ENCODE peak calls at places on chromosomes 7 and 10, in ten cellular contexts. X, U, D, B, V, Y, F, J, R and K are unnamed samples.
A peak's percentile ranks its signal among the peaks of the same experiment; 100 is the strongest.

GRCh38 chr7:44277851-44278250 is 47.5 kb downstream of the CAMK2B start:
- DNase-seq in X (no peak), U (no peak), D (no peak), B (peak; percentile 1), V (peak; percentile 16), Y (no peak), F (peak; percentile 49), J (peak; percentile 72), R (no peak), K (peak; percentile 57)

GRCh38 chr10:120019568-120019967 is 127.0 kb downstream of the SEC23IP start:
- DNase-seq in X (no peak), U (no peak), D (no peak), B (no peak), V (no peak), Y (no peak), F (no peak), J (no peak), R (no peak), K (no peak)

GRCh38 chr7:154748387-154748786 is 254.5 kb downstream of the PAXIP1 start:
- DNase-seq in X (no peak), U (no peak), D (no peak), B (no peak), V (no peak), Y (no peak), F (no peak), J (peak; percentile 91), R (no peak), K (no peak)

GRCh38 chr10:18421726-18422293 is 229.6 kb downstream of the NSUN6 start:
- DNase-seq in X (no peak), U (no peak), D (no peak), B (no peak), V (no peak), Y (no peak), F (no peak), J (no peak), R (no peak), K (no peak)

GRCh38 chr10:74910604-74911355 is 84.4 kb downstream of the KAT6B start:
- DNase-seq in X (no peak), U (no peak), D (no peak), B (no peak), V (no peak), Y (no peak), F (no peak), J (no peak), R (no peak), K (no peak)

GRCh38 chr7:32941996-32942782 is 15.1 kb upstream of the FKBP9 start:
- DNase-seq in X (no peak), U (peak; percentile 83), D (peak; percentile 49), B (peak; percentile 69), V (peak; percentile 74), Y (no peak), F (peak; percentile 83), J (peak; percentile 88), R (peak; percentile 18), K (peak; percentile 84)

GRCh38 chr10:29150010-29150409 is 138.9 kb upstream of the LYZL1 start:
- DNase-seq in X (no peak), U (no peak), D (peak; percentile 68), B (no peak), V (peak; percentile 32), Y (no peak), F (no peak), J (peak; percentile 36), R (no peak), K (no peak)

GRCh38 chr10:76453997-76454396 is 1022.6 kb downstream of the LRMDA start:
- DNase-seq in X (no peak), U (no peak), D (no peak), B (no peak), V (no peak), Y (no peak), F (no peak), J (no peak), R (no peak), K (no peak)

GRCh38 chr7:29106128-29106988 is 40.0 kb downstream of the CPVL start:
- DNase-seq in X (no peak), U (peak; percentile 46), D (peak; percentile 33), B (no peak), V (no peak), Y (no peak), F (no peak), J (peak; percentile 43), R (peak; percentile 56), K (no peak)

GRCh38 chr7:29112721-29113120 is 33.6 kb downstream of the CPVL start:
- DNase-seq in X (no peak), U (no peak), D (no peak), B (no peak), V (no peak), Y (no peak), F (no peak), J (no peak), R (no peak), K (no peak)

GRCh38 chr7:29107056-29107455 is 39.3 kb downstream of the CPVL start:
- DNase-seq in X (no peak), U (no peak), D (no peak), B (no peak), V (no peak), Y (no peak), F (no peak), J (no peak), R (no peak), K (no peak)

GRCh38 chr7:29109356-29109755 is 37.0 kb downstream of the CPVL start:
- DNase-seq in X (no peak), U (peak; percentile 3), D (no peak), B (no peak), V (no peak), Y (no peak), F (no peak), J (no peak), R (no peak), K (no peak)

DNA sequence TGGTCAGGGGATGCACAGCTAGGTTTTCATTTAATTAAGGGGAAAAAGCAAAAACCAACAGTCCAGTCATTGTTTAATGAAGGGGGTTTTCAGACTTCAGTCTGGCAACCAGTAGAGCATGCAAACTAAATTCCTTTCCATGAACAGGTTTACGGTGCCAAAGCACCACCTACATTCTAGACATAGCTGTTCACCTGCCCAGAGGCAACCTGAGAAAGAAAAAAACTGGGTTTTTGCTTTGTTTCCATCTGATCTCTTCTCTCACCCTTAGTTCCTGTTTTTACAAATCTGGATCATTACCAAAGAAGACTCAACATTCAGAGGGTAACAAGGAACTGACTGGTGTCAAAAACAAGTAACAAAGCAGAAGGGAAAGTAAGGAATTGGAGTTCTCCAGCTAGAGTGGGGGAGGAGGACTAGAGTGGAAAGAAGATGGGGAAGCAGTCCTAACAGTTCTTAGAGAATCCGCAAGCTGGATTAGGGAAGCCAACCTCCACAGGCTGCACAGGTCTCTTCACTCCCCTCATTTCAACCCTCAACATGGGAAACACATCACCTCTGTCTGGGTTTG is 36.4 kb downstream of the CPVL start:
- DNase-seq in X (no peak), U (no peak), D (no peak), B (no peak), V (no peak), Y (no peak), F (no peak), J (no peak), R (no peak), K (no peak)
- TF ChIP-seq EP300 in X (no peak), U (no peak), D (no peak), B (no peak), V (no peak), Y (no peak), F (no peak), J (no peak), R (no peak), K (no peak)

GRCh38 chr10:124124769-124125161 is 31.4 kb upstream of the CHST15 start:
- DNase-seq in X (no peak), U (no peak), D (no peak), B (no peak), V (no peak), Y (no peak), F (no peak), J (no peak), R (no peak), K (no peak)

GRCh38 chr10:124126139-124126538 is 32.7 kb upstream of the CHST15 start:
- DNase-seq in X (no peak), U (no peak), D (no peak), B (no peak), V (no peak), Y (no peak), F (no peak), J (no peak), R (no peak), K (no peak)

GRCh38 chr10:124126711-124127385 is 33.5 kb upstream of the CHST15 start:
- DNase-seq in X (no peak), U (no peak), D (no peak), B (no peak), V (no peak), Y (no peak), F (no peak), J (no peak), R (no peak), K (no peak)

GRCh38 chr10:124124123-124124768 is 30.8 kb upstream of the CHST15 start:
- DNase-seq in X (no peak), U (no peak), D (no peak), B (no peak), V (no peak), Y (no peak), F (no peak), J (no peak), R (no peak), K (no peak)

DNA sequence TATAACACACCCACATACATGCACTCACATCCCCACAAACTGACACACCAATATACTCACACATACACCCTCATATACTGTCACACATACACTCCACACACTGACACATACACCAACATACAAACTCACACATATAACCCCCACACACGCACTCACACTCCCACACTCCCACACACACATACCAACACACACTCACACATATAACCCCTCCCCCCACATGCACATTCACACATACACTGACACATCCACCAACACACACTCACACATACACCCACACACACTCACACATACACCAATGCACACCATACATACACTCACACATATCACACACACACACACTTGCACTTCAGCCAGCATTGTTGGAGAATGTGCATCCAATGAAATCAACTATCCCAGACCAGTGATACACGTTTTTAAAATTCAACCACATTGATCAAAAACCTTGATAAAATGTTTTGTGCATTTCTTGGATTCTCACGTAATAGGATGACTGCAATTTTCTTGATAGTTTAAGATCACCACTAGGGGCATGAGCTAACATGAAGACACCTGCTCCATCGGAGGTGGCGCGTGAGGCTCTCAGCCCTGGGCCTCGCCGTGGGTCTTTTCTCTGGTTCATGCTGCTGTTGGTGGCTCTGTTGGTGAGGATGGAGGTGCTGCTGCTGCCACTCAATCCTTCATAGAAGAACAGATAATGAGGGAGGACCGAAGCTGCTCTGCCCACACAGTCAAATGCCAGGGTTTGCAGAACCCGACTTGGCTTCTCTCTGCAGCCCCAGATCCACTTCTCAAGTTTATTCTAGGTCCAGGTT is 32.1 kb upstream of the CHST15 start:
- DNase-seq in X (no peak), U (no peak), D (no peak), B (no peak), V (no peak), Y (no peak), F (no peak), J (no peak), R (peak; percentile 25), K (no peak)
- TF ChIP-seq POLR2AphosphoS5 in X (no peak), U (no peak), D (no peak), B (no peak), V (no peak), Y (no peak), F (no peak), J (no peak), R (no peak), K (no peak)

GRCh38 chr7:133481676-133482075 is 228.8 kb downstream of the EXOC4 start:
- DNase-seq in X (no peak), U (peak; percentile 30), D (no peak), B (no peak), V (no peak), Y (no peak), F (no peak), J (no peak), R (no peak), K (no peak)
- TF ChIP-seq EP300 in X (no peak), U (no peak), D (no peak), B (no peak), V (no peak), Y (no peak), F (no peak), J (no peak), R (no peak), K (no peak)

DNA sequence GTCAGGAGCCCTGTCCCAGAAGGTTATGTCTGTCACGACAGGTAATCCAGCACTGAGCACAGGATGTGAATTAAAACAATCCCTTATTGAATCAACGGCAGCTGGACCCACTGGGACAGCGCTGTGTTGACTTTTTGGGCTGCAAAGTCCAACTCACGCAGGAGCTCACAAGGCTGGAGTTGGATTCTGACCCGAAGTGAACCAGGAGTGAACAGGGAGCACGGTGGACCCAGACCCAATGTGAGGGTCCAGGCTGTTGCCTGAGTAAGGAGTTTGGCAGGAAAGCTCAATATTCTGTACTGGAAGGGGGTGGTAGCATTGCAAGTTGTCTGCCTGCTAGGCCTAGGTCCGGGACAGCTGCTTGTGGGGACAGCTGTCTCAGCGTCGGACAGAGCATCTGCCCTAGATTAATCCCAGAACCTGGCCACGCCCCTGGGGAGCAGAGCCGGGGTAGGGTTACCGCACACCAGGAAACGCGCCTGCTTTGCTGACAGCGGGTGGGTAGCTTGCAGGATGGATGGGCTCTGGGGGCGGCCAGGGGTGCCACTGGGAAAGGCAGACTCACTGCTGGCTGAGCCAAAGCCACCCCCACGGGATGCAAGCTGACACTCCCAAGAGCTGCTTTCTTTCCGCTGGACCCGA is 24.0 kb downstream of the COL26A1 start:
- DNase-seq in X (peak; percentile 72), U (peak; percentile 26), D (no peak), B (no peak), V (no peak), Y (no peak), F (no peak), J (peak; percentile 87), R (peak; percentile 87), K (no peak)
- TF ChIP-seq POLR2AphosphoS5 in X (no peak), U (no peak), D (no peak), B (no peak), V (peak; percentile 15), Y (no peak), F (no peak), J (no peak), R (peak; percentile 58), K (no peak)